ENCODE peak calls at places on chromosomes 16 and 17, in six cellular contexts. P, E, D, L, C and H are unnamed samples.

GRCh38 chr16:22318690-22319358 is 21.6 kb downstream of the POLR3E start:
- DNase-seq in D (peak), P (peak), L (peak), E (peak), C (no peak), H (peak)

GRCh38 chr17:1460233-1460632 is 4.2 kb upstream of the CRK start:
- DNase-seq in D (no peak), E (peak), C (no peak), L (no peak), P (peak), H (peak)

GRCh38 chr17:80848449-80849102 is 143.1 kb upstream of the CHMP6 start:
- DNase-seq in P (no peak), L (no peak), E (no peak), C (no peak), D (no peak), H (no peak)

GRCh38 chr17:68600881-68601564 is at the start of gene FAM20A:
- DNase-seq in E (peak), P (no peak), D (no peak), C (peak), L (peak), H (peak)

GRCh38 chr17:1060991-1061390 is 64.1 kb downstream of the TIMM22 start:
- DNase-seq in P (peak), C (peak), E (peak), D (no peak), L (no peak), H (peak)

GRCh38 chr17:31512796-31513195 is 121.3 kb downstream of the RAB11FIP4 start:
- DNase-seq in C (no peak), D (no peak), P (no peak), E (no peak), L (no peak), H (no peak)

GRCh38 chr17:39618252-39618913 is 8.4 kb upstream of the PPP1R1B start:
- DNase-seq in C (no peak), P (no peak), E (peak), D (no peak), L (no peak), H (no peak)

GRCh38 chr17:73240561-73240960 is 21.1 kb downstream of the CPSF4L start:
- DNase-seq in P (no peak), C (no peak), L (no peak), D (no peak), E (no peak), H (no peak)

GRCh38 chr17:52419256-52419655 is 260.7 kb upstream of the CA10 start:
- DNase-seq in C (peak), D (no peak), P (no peak), E (no peak), L (no peak), H (no peak)

GRCh38 chr16:12086861-12087260 is 110.3 kb downstream of the SNX29 start:
- DNase-seq in C (no peak), P (no peak), L (no peak), E (no peak), D (no peak), H (no peak)

GRCh38 chr17:17108681-17109049 is 66.4 kb downstream of the MPRIP start:
- DNase-seq in C (no peak), P (no peak), E (no peak), D (no peak), L (no peak), H (no peak)

GRCh38 chr16:67431077-67431804 is at the start of gene HSD11B2:
- DNase-seq in L (no peak), E (peak), C (peak), P (peak), D (peak), H (peak)

GRCh38 chr17:68614718-68615117 is 13.6 kb upstream of the FAM20A start:
- DNase-seq in E (no peak), D (no peak), C (no peak), P (no peak), L (no peak), H (no peak)

GRCh38 chr17:74639704-74640142 is 16.2 kb upstream of the CD300E start:
- DNase-seq in D (no peak), C (no peak), P (no peak), L (no peak), E (no peak), H (no peak)

GRCh38 chr16:57732683-57733082 is 2.9 kb upstream of the KATNB1 start:
- DNase-seq in D (no peak), L (no peak), C (no peak), E (no peak), P (no peak), H (no peak)

GRCh38 chr16:2948807-2949704 is 15.0 kb upstream of the KREMEN2 start:
- DNase-seq in D (no peak), E (no peak), L (no peak), C (no peak), P (no peak), H (no peak)

GRCh38 chr17:34902761-34903325 is 58.4 kb downstream of the CCT6B start:
- DNase-seq in P (no peak), C (no peak), E (no peak), D (no peak), L (no peak), H (no peak)